ENCODE peak calls at places on chromosomes 4 and X, in six cellular contexts. One of them, this sample, is unnamed.

GRCh38 chr4:63814171-63814964 is 594.9 kb downstream of the TECRL start:
- DNase-seq in right cardiac atrium: no peak
- DNase-seq in body of pancreas: no peak
- DNase-seq in WTC11: no peak
- DNase-seq in GM18507: no peak
- DNase-seq in CD8-positive, alpha-beta T cell: no peak
- DNase-seq in this sample: no peak

GRCh38 chr4:79445371-79445781 is 37.3 kb upstream of the GK2 start:
- DNase-seq in WTC11: peak
- DNase-seq in right cardiac atrium: no peak
- DNase-seq in GM18507: no peak
- DNase-seq in body of pancreas: no peak
- DNase-seq in CD8-positive, alpha-beta T cell: no peak
- DNase-seq in this sample: peak

GRCh38 chr4:149549911-149550310 is 265.7 kb downstream of the IQCM start:
- DNase-seq in body of pancreas: no peak
- DNase-seq in GM18507: no peak
- DNase-seq in WTC11: peak
- DNase-seq in CD8-positive, alpha-beta T cell: no peak
- DNase-seq in right cardiac atrium: no peak
- DNase-seq in this sample: peak

GRCh38 chrX:18920079-18920478 is 63.8 kb downstream of the PHKA2 start:
- DNase-seq in CD8-positive, alpha-beta T cell: no peak
- DNase-seq in GM18507: no peak
- DNase-seq in body of pancreas: no peak
- DNase-seq in right cardiac atrium: no peak
- DNase-seq in WTC11: no peak
- DNase-seq in this sample: no peak

GRCh38 chr4:150209140-150209829 is 131.0 kb downstream of the DCLK2 start:
- DNase-seq in CD8-positive, alpha-beta T cell: no peak
- DNase-seq in body of pancreas: peak
- DNase-seq in GM18507: peak
- DNase-seq in right cardiac atrium: peak
- DNase-seq in WTC11: peak
- DNase-seq in this sample: peak

GRCh38 chr4:169565606-169566351 is 46.6 kb downstream of the NEK1 start:
- DNase-seq in right cardiac atrium: no peak
- DNase-seq in WTC11: no peak
- DNase-seq in body of pancreas: no peak
- DNase-seq in GM18507: no peak
- DNase-seq in CD8-positive, alpha-beta T cell: no peak
- DNase-seq in this sample: no peak

GRCh38 chr4:52932586-52933482 is 70.7 kb downstream of the RASL11B start:
- DNase-seq in GM18507: no peak
- DNase-seq in WTC11: no peak
- DNase-seq in CD8-positive, alpha-beta T cell: no peak
- DNase-seq in right cardiac atrium: no peak
- DNase-seq in body of pancreas: no peak
- DNase-seq in this sample: no peak

GRCh38 chr4:186536285-186536684 is 19.1 kb downstream of the MTNR1A start:
- DNase-seq in GM18507: no peak
- DNase-seq in body of pancreas: no peak
- DNase-seq in right cardiac atrium: no peak
- DNase-seq in CD8-positive, alpha-beta T cell: no peak
- DNase-seq in WTC11: peak
- DNase-seq in this sample: peak

GRCh38 chr4:140867338-140867737 is 111.2 kb upstream of the TBC1D9 start:
- DNase-seq in body of pancreas: no peak
- DNase-seq in WTC11: no peak
- DNase-seq in CD8-positive, alpha-beta T cell: no peak
- DNase-seq in GM18507: no peak
- DNase-seq in right cardiac atrium: no peak
- DNase-seq in this sample: no peak

GRCh38 chrX:53261573-53261972 is 19.8 kb downstream of the IQSEC2 start:
- DNase-seq in right cardiac atrium: no peak
- DNase-seq in body of pancreas: no peak
- DNase-seq in GM18507: no peak
- DNase-seq in CD8-positive, alpha-beta T cell: peak
- DNase-seq in WTC11: no peak
- DNase-seq in this sample: no peak

GRCh38 chr4:105633241-105633640 is 75.2 kb downstream of the INTS12 start:
- DNase-seq in GM18507: no peak
- DNase-seq in right cardiac atrium: no peak
- DNase-seq in CD8-positive, alpha-beta T cell: no peak
- DNase-seq in body of pancreas: no peak
- DNase-seq in WTC11: no peak
- DNase-seq in this sample: no peak

GRCh38 chr4:116180056-116180690 is 905.2 kb downstream of the TRAM1L1 start:
- DNase-seq in right cardiac atrium: no peak
- DNase-seq in CD8-positive, alpha-beta T cell: no peak
- DNase-seq in GM18507: no peak
- DNase-seq in WTC11: no peak
- DNase-seq in body of pancreas: no peak
- DNase-seq in this sample: peak

GRCh38 chr4:42781325-42781724 is 111.2 kb upstream of the GRXCR1 start:
- DNase-seq in WTC11: no peak
- DNase-seq in body of pancreas: no peak
- DNase-seq in GM18507: no peak
- DNase-seq in right cardiac atrium: no peak
- DNase-seq in CD8-positive, alpha-beta T cell: no peak
- DNase-seq in this sample: no peak

GRCh38 chrX:74343970-74344622 is 40.1 kb downstream of the ZCCHC13 start:
- DNase-seq in GM18507: no peak
- DNase-seq in right cardiac atrium: no peak
- DNase-seq in body of pancreas: peak
- DNase-seq in CD8-positive, alpha-beta T cell: peak
- DNase-seq in WTC11: peak
- DNase-seq in this sample: peak

GRCh38 chrX:41344053-41344452 is 10.1 kb downstream of the DDX3X start:
- DNase-seq in GM18507: no peak
- DNase-seq in CD8-positive, alpha-beta T cell: no peak
- DNase-seq in right cardiac atrium: no peak
- DNase-seq in WTC11: no peak
- DNase-seq in body of pancreas: no peak
- DNase-seq in this sample: no peak

GRCh38 chrX:148363836-148364235 is 136.6 kb upstream of the AFF2 start:
- DNase-seq in GM18507: no peak
- DNase-seq in WTC11: no peak
- DNase-seq in CD8-positive, alpha-beta T cell: no peak
- DNase-seq in right cardiac atrium: no peak
- DNase-seq in body of pancreas: no peak
- DNase-seq in this sample: no peak

GRCh38 chr4:105709081-105709450 is 482 bp downstream of the GSTCD start:
- DNase-seq in body of pancreas: no peak
- DNase-seq in right cardiac atrium: no peak
- DNase-seq in CD8-positive, alpha-beta T cell: no peak
- DNase-seq in WTC11: no peak
- DNase-seq in GM18507: no peak
- DNase-seq in this sample: peak

GRCh38 chrX:123961268-123962005 is at the start of gene STAG2:
- DNase-seq in WTC11: peak
- DNase-seq in right cardiac atrium: peak
- DNase-seq in GM18507: no peak
- DNase-seq in CD8-positive, alpha-beta T cell: peak
- DNase-seq in body of pancreas: peak
- DNase-seq in this sample: peak

GRCh38 chrX:70410921-70411320 is 12.2 kb upstream of the GDPD2 start:
- DNase-seq in WTC11: no peak
- DNase-seq in CD8-positive, alpha-beta T cell: no peak
- DNase-seq in body of pancreas: no peak
- DNase-seq in GM18507: no peak
- DNase-seq in right cardiac atrium: no peak
- DNase-seq in this sample: no peak

GRCh38 chrX:7158468-7158990 is 10.6 kb upstream of the PUDP start:
- DNase-seq in WTC11: no peak
- DNase-seq in GM18507: no peak
- DNase-seq in right cardiac atrium: no peak
- DNase-seq in body of pancreas: no peak
- DNase-seq in CD8-positive, alpha-beta T cell: no peak
- DNase-seq in this sample: peak

GRCh38 chrX:34877451-34877850 is 65.1 kb upstream of the FAM47B start:
- DNase-seq in body of pancreas: no peak
- DNase-seq in GM18507: no peak
- DNase-seq in CD8-positive, alpha-beta T cell: no peak
- DNase-seq in right cardiac atrium: no peak
- DNase-seq in WTC11: no peak
- DNase-seq in this sample: no peak

GRCh38 chr4:66294626-66295025 is 624.3 kb upstream of the EPHA5 start:
- DNase-seq in body of pancreas: no peak
- DNase-seq in right cardiac atrium: no peak
- DNase-seq in GM18507: no peak
- DNase-seq in WTC11: no peak
- DNase-seq in CD8-positive, alpha-beta T cell: no peak
- DNase-seq in this sample: peak

GRCh38 chrX:6778547-6779231 is 243.8 kb upstream of the VCX3A start:
- DNase-seq in body of pancreas: peak
- DNase-seq in CD8-positive, alpha-beta T cell: no peak
- DNase-seq in WTC11: peak
- DNase-seq in right cardiac atrium: peak
- DNase-seq in GM18507: no peak
- DNase-seq in this sample: peak

GRCh38 chr4:135240796-135241195 is 1039.2 kb upstream of the PABPC4L start:
- DNase-seq in CD8-positive, alpha-beta T cell: no peak
- DNase-seq in WTC11: no peak
- DNase-seq in right cardiac atrium: no peak
- DNase-seq in GM18507: no peak
- DNase-seq in body of pancreas: no peak
- DNase-seq in this sample: peak

GRCh38 chr4:175457956-175458355 is 354.1 kb downstream of the GPM6A start:
- DNase-seq in CD8-positive, alpha-beta T cell: no peak
- DNase-seq in GM18507: no peak
- DNase-seq in WTC11: no peak
- DNase-seq in right cardiac atrium: no peak
- DNase-seq in body of pancreas: no peak
- DNase-seq in this sample: no peak

GRCh38 chrX:41122664-41123257 is 37.5 kb downstream of the USP9X start:
- DNase-seq in right cardiac atrium: no peak
- DNase-seq in CD8-positive, alpha-beta T cell: no peak
- DNase-seq in GM18507: no peak
- DNase-seq in body of pancreas: no peak
- DNase-seq in WTC11: no peak
- DNase-seq in this sample: no peak

GRCh38 chr4:140004580-140005314 is 149.2 kb downstream of the MAML3 start:
- DNase-seq in GM18507: no peak
- DNase-seq in body of pancreas: peak
- DNase-seq in WTC11: peak
- DNase-seq in right cardiac atrium: peak
- DNase-seq in CD8-positive, alpha-beta T cell: no peak
- DNase-seq in this sample: peak

GRCh38 chr4:158578476-158578875 is 56.8 kb downstream of the RXFP1 start:
- DNase-seq in body of pancreas: no peak
- DNase-seq in GM18507: no peak
- DNase-seq in right cardiac atrium: no peak
- DNase-seq in WTC11: no peak
- DNase-seq in CD8-positive, alpha-beta T cell: no peak
- DNase-seq in this sample: peak

GRCh38 chrX:118116308-118117068 is at the start of gene KLHL13:
- DNase-seq in right cardiac atrium: peak
- DNase-seq in CD8-positive, alpha-beta T cell: peak
- DNase-seq in WTC11: peak
- DNase-seq in body of pancreas: peak
- DNase-seq in GM18507: no peak
- DNase-seq in this sample: peak

GRCh38 chr4:168981460-168981859 is 28.6 kb downstream of the CBR4 start:
- DNase-seq in right cardiac atrium: no peak
- DNase-seq in body of pancreas: no peak
- DNase-seq in GM18507: no peak
- DNase-seq in CD8-positive, alpha-beta T cell: no peak
- DNase-seq in WTC11: no peak
- DNase-seq in this sample: no peak